ENCODE peak calls at places on chromosomes 7 and 10, in four cellular contexts. One of them, this sample, is unnamed.

GRCh38 chr7:4610768-4611467 is 71.2 kb upstream of the FOXK1 start:
- DNase-seq in activated CD4-positive, CD25-positive, alpha-beta regulatory T cell: peak
- DNase-seq in ecto neural progenitor cell: no peak
- DNase-seq in mesothelial cell of epicardium: peak
- DNase-seq in this sample: peak

GRCh38 chr10:14382022-14382421 is 51.3 kb upstream of the FRMD4A start:
- DNase-seq in ecto neural progenitor cell: no peak
- DNase-seq in activated CD4-positive, CD25-positive, alpha-beta regulatory T cell: no peak
- DNase-seq in mesothelial cell of epicardium: no peak
- DNase-seq in this sample: no peak

GRCh38 chr10:103481974-103482531 is 3.0 kb upstream of the CALHM3 start:
- DNase-seq in mesothelial cell of epicardium: no peak
- DNase-seq in ecto neural progenitor cell: no peak
- DNase-seq in activated CD4-positive, CD25-positive, alpha-beta regulatory T cell: no peak
- DNase-seq in this sample: no peak

GRCh38 chr7:17947606-17948005 is 7.3 kb upstream of the SNX13 start:
- DNase-seq in mesothelial cell of epicardium: no peak
- DNase-seq in activated CD4-positive, CD25-positive, alpha-beta regulatory T cell: no peak
- DNase-seq in ecto neural progenitor cell: no peak
- DNase-seq in this sample: no peak

GRCh38 chr10:77360835-77361234 is 276.8 kb downstream of the KCNMA1 start:
- DNase-seq in ecto neural progenitor cell: no peak
- DNase-seq in mesothelial cell of epicardium: no peak
- DNase-seq in activated CD4-positive, CD25-positive, alpha-beta regulatory T cell: no peak
- DNase-seq in this sample: no peak

GRCh38 chr7:96657347-96658010 is 52.2 kb downstream of the SEM1 start:
- DNase-seq in activated CD4-positive, CD25-positive, alpha-beta regulatory T cell: no peak
- DNase-seq in ecto neural progenitor cell: peak
- DNase-seq in mesothelial cell of epicardium: no peak
- DNase-seq in this sample: no peak

GRCh38 chr7:104960741-104961479 is 53.1 kb upstream of the KMT2E start:
- DNase-seq in mesothelial cell of epicardium: no peak
- DNase-seq in activated CD4-positive, CD25-positive, alpha-beta regulatory T cell: no peak
- DNase-seq in ecto neural progenitor cell: no peak
- DNase-seq in this sample: no peak

GRCh38 chr7:4265676-4266075 is 416.4 kb upstream of the FOXK1 start:
- DNase-seq in activated CD4-positive, CD25-positive, alpha-beta regulatory T cell: no peak
- DNase-seq in mesothelial cell of epicardium: peak
- DNase-seq in ecto neural progenitor cell: peak
- DNase-seq in this sample: no peak

GRCh38 chr10:78527296-78527695 is 493.6 kb downstream of the RPS24 start:
- DNase-seq in ecto neural progenitor cell: no peak
- DNase-seq in activated CD4-positive, CD25-positive, alpha-beta regulatory T cell: no peak
- DNase-seq in mesothelial cell of epicardium: no peak
- DNase-seq in this sample: no peak

GRCh38 chr7:107934991-107935770 is 44.2 kb downstream of the DLD start:
- DNase-seq in ecto neural progenitor cell: no peak
- DNase-seq in activated CD4-positive, CD25-positive, alpha-beta regulatory T cell: no peak
- DNase-seq in mesothelial cell of epicardium: no peak
- DNase-seq in this sample: no peak

GRCh38 chr10:72259491-72260214 is 14.1 kb upstream of the DDIT4 start:
- DNase-seq in mesothelial cell of epicardium: no peak
- DNase-seq in activated CD4-positive, CD25-positive, alpha-beta regulatory T cell: no peak
- DNase-seq in ecto neural progenitor cell: no peak
- DNase-seq in this sample: no peak

GRCh38 chr10:98328640-98329039 is 60.6 kb upstream of the LOXL4 start:
- DNase-seq in activated CD4-positive, CD25-positive, alpha-beta regulatory T cell: no peak
- DNase-seq in ecto neural progenitor cell: no peak
- DNase-seq in mesothelial cell of epicardium: no peak
- DNase-seq in this sample: no peak

GRCh38 chr7:41847171-41847570 is 144.3 kb upstream of the INHBA start:
- DNase-seq in mesothelial cell of epicardium: no peak
- DNase-seq in ecto neural progenitor cell: no peak
- DNase-seq in activated CD4-positive, CD25-positive, alpha-beta regulatory T cell: no peak
- DNase-seq in this sample: no peak

GRCh38 chr10:45547966-45548513 is 124.5 kb downstream of the ZFAND4 start:
- DNase-seq in mesothelial cell of epicardium: no peak
- DNase-seq in ecto neural progenitor cell: no peak
- DNase-seq in activated CD4-positive, CD25-positive, alpha-beta regulatory T cell: no peak
- DNase-seq in this sample: no peak

GRCh38 chr10:2893446-2893845 is 173.9 kb upstream of the PFKP start:
- DNase-seq in activated CD4-positive, CD25-positive, alpha-beta regulatory T cell: no peak
- DNase-seq in ecto neural progenitor cell: no peak
- DNase-seq in mesothelial cell of epicardium: no peak
- DNase-seq in this sample: no peak

GRCh38 chr10:130190065-130190736 is 54.0 kb downstream of the GLRX3 start:
- DNase-seq in mesothelial cell of epicardium: peak
- DNase-seq in activated CD4-positive, CD25-positive, alpha-beta regulatory T cell: peak
- DNase-seq in ecto neural progenitor cell: peak
- DNase-seq in this sample: peak

GRCh38 chr7:158267737-158268435 is 319.7 kb downstream of the PTPRN2 start:
- DNase-seq in activated CD4-positive, CD25-positive, alpha-beta regulatory T cell: no peak
- DNase-seq in ecto neural progenitor cell: no peak
- DNase-seq in mesothelial cell of epicardium: no peak
- DNase-seq in this sample: peak

GRCh38 chr7:151435103-151435916 is 4.6 kb downstream of the CRYGN start:
- DNase-seq in mesothelial cell of epicardium: no peak
- DNase-seq in ecto neural progenitor cell: no peak
- DNase-seq in activated CD4-positive, CD25-positive, alpha-beta regulatory T cell: no peak
- DNase-seq in this sample: peak

GRCh38 chr7:38020134-38020533 is 99.7 kb downstream of the EPDR1 start:
- DNase-seq in mesothelial cell of epicardium: no peak
- DNase-seq in ecto neural progenitor cell: no peak
- DNase-seq in activated CD4-positive, CD25-positive, alpha-beta regulatory T cell: no peak
- DNase-seq in this sample: no peak

GRCh38 chr7:26199301-26200112 is 1.0 kb downstream of the HNRNPA2B1 start:
- DNase-seq in activated CD4-positive, CD25-positive, alpha-beta regulatory T cell: peak
- DNase-seq in ecto neural progenitor cell: peak
- DNase-seq in mesothelial cell of epicardium: peak
- DNase-seq in this sample: peak

GRCh38 chr10:121069061-121069850 is 218.1 kb downstream of the WDR11 start:
- DNase-seq in mesothelial cell of epicardium: no peak
- DNase-seq in activated CD4-positive, CD25-positive, alpha-beta regulatory T cell: no peak
- DNase-seq in ecto neural progenitor cell: no peak
- DNase-seq in this sample: no peak

GRCh38 chr7:20235303-20235702 is 18.1 kb upstream of the MACC1 start:
- DNase-seq in mesothelial cell of epicardium: no peak
- DNase-seq in activated CD4-positive, CD25-positive, alpha-beta regulatory T cell: no peak
- DNase-seq in ecto neural progenitor cell: no peak
- DNase-seq in this sample: no peak

GRCh38 chr10:28403090-28403489 is 100.2 kb upstream of the MPP7 start:
- DNase-seq in ecto neural progenitor cell: no peak
- DNase-seq in mesothelial cell of epicardium: no peak
- DNase-seq in activated CD4-positive, CD25-positive, alpha-beta regulatory T cell: no peak
- DNase-seq in this sample: no peak

GRCh38 chr10:44864042-44864436 is 47.1 kb upstream of the TMEM72 start:
- DNase-seq in activated CD4-positive, CD25-positive, alpha-beta regulatory T cell: no peak
- DNase-seq in ecto neural progenitor cell: peak
- DNase-seq in mesothelial cell of epicardium: peak
- DNase-seq in this sample: peak

This sample was measured in upper lobe of left lung.